ENCODE peak calls at places on chromosomes 13 and 19, in nine cellular contexts. R is left lung; T is heart right ventricle; M is A549; H is RWPE2; D is CD4-positive, CD25-positive, alpha-beta regulatory T cell; W is effector memory CD8-positive, alpha-beta T cell; L is activated T-cell treated with anti-CD3 and anti-CD28 coated beads, Interleukin-2, amount 50 U/mL, for 4 hours; X is T-helper 17 cell. V is an unnamed sample.

GRCh38 chr13:29707876-29708543 is 112.5 kb upstream of the SLC7A1 start:
- ATAC-seq in T (peak; percentile 66), L (peak; percentile 68), M (peak; percentile 66), X (peak; percentile 59), R (peak; percentile 87), W (peak; percentile 54), H (peak; percentile 77), D (no peak), V (peak; percentile 67)

GRCh38 chr13:28540612-28541011 is 45.7 kb upstream of the FLT1 start:
- ATAC-seq in M (no peak), T (no peak), R (no peak), D (no peak), W (no peak), H (no peak), L (peak; percentile 61), X (no peak), V (peak; percentile 72)

GRCh38 chr19:49409441-49410029 is 13.7 kb downstream of the PTH2 start:
- ATAC-seq in R (peak; percentile 56), M (no peak), X (peak; percentile 75), H (no peak), L (peak; percentile 44), W (peak; percentile 75), D (no peak), T (no peak), V (peak; percentile 87)

GRCh38 chr19:5594521-5594950 is 26.8 kb upstream of the TINCR start:
- ATAC-seq in X (no peak), R (no peak), W (no peak), D (no peak), M (no peak), T (no peak), L (no peak), H (no peak), V (no peak)

GRCh38 chr13:42001580-42001979 is 40.7 kb upstream of the VWA8 start:
- ATAC-seq in X (no peak), D (no peak), R (peak; percentile 96), M (peak; percentile 74), H (peak; percentile 94), L (no peak), W (no peak), T (no peak), V (no peak)

GRCh38 chr19:40596608-40597328 is 4.4 kb upstream of the LTBP4 start:
- ATAC-seq in X (no peak), L (no peak), W (no peak), M (peak; percentile 43), D (no peak), R (peak; percentile 66), T (peak; percentile 31), H (peak; percentile 33), V (no peak)

GRCh38 chr13:98997738-98998641 is 20.1 kb upstream of the DOCK9 start:
- ATAC-seq in D (no peak), X (no peak), L (no peak), T (no peak), M (peak; percentile 39), W (no peak), R (peak; percentile 24), H (peak; percentile 90), V (no peak)

GRCh38 chr13:28622286-28622685 is 36.6 kb upstream of the POMP start:
- ATAC-seq in L (no peak), X (no peak), H (no peak), M (no peak), W (no peak), D (no peak), R (peak; percentile 70), T (no peak), V (no peak)

GRCh38 chr19:1665565-1666047 is 13.2 kb upstream of the TCF3 start:
- ATAC-seq in M (peak; percentile 55), D (no peak), W (no peak), H (no peak), L (no peak), X (no peak), T (peak; percentile 43), R (no peak), V (peak; percentile 2)

GRCh38 chr19:13053761-13054604 is 48.7 kb downstream of the LYL1 start:
- ATAC-seq in D (no peak), X (no peak), T (peak; percentile 79), M (peak; percentile 32), H (peak; percentile 58), L (no peak), W (no peak), R (peak; percentile 27), V (no peak)

GRCh38 chr19:13102416-13102665 is 317 bp downstream of the LYL1 start:
- ATAC-seq in X (no peak), H (peak; percentile 43), M (peak; percentile 33), D (no peak), L (no peak), T (no peak), R (no peak), W (no peak), V (no peak)

GRCh38 chr19:6828306-6828697 is 55.8 kb downstream of the VAV1 start:
- ATAC-seq in X (no peak), M (peak; percentile 82), H (peak; percentile 93), R (peak; percentile 60), D (no peak), T (no peak), W (no peak), L (no peak), V (no peak)

GRCh38 chr13:33078268-33078667 is 62.0 kb downstream of the KL start:
- ATAC-seq in W (no peak), T (no peak), X (no peak), D (no peak), M (no peak), R (no peak), H (no peak), L (no peak), V (no peak)

GRCh38 chr13:28743045-28743444 is 24.3 kb upstream of the SLC46A3 start:
- ATAC-seq in X (no peak), H (no peak), R (no peak), W (no peak), L (no peak), T (no peak), D (no peak), M (no peak), V (no peak)

GRCh38 chr13:31944262-31945160 is 87.1 kb upstream of the FRY start:
- ATAC-seq in H (no peak), W (no peak), T (no peak), X (no peak), R (no peak), L (no peak), D (no peak), M (no peak), V (no peak)

GRCh38 chr19:54532528-54532927 is 29.9 kb downstream of the LAIR2 start:
- ATAC-seq in D (no peak), L (no peak), M (no peak), T (no peak), R (no peak), X (no peak), H (no peak), W (peak; percentile 98), V (peak; percentile 78)

GRCh38 chr13:98582947-98583346 is 6.0 kb upstream of the STK24 start:
- ATAC-seq in T (no peak), W (no peak), R (no peak), L (no peak), M (no peak), H (peak; percentile 81), X (no peak), D (no peak), V (no peak)

GRCh38 chr13:50512602-50513527 is 330.6 kb downstream of the DLEU7 start:
- ATAC-seq in M (no peak), H (no peak), X (peak; percentile 84), W (peak; percentile 85), D (peak; percentile 76), T (peak; percentile 84), L (peak; percentile 73), R (peak; percentile 91), V (peak; percentile 95)

GRCh38 chr13:40193290-40194203 is 472.9 kb downstream of the FOXO1 start:
- ATAC-seq in H (no peak), D (no peak), M (no peak), T (peak; percentile 41), L (no peak), X (no peak), W (no peak), R (peak; percentile 53), V (no peak)

V was measured in stimulated activated memory B cell treated with anti-CD40 and anti-IgM and Interleukin-4, amounts not matched to agents 10 μg/mL and 1 μg/mL and 100 μg/mL, for 72 hours.